ENCODE peak calls at places on chromosome 9, in four cellular contexts. G is left ventricle myocardium inferior, B is tibial artery, S is lower lobe of right lung. C is an unnamed sample. For H3K9me3 and H3K4me1, the result is how much of the 10 kb centered on the place peaks cover.

GRCh38 chr9:88578486-88579362 is 43.7 kb downstream of the NXNL2 start:
- DNase-seq in G (peak), B (peak), S (peak), C (peak)

GRCh38 chr9:92292338-92293074 is 991 bp downstream of the IARS1 start:
- DNase-seq in G (no peak), B (no peak), S (no peak), C (no peak)

GRCh38 chr9:120412425-120412951 is 167.5 kb downstream of the CDK5RAP2 start:
- DNase-seq in G (no peak), B (no peak), S (no peak), C (no peak)

GRCh38 chr9:114288233-114289051 is 34.5 kb upstream of the ORM1 start:
- DNase-seq in G (peak), B (peak), S (peak), C (peak)

GRCh38 chr9:26470287-26470686 is 422.3 kb downstream of the CAAP1 start:
- DNase-seq in G (no peak), B (no peak), S (no peak), C (no peak)

GRCh38 chr9:63859475-63860215 is 1425.4 kb downstream of the FOXD4L5 start:
- DNase-seq in G (peak), B (peak), S (peak), C (no peak)

GRCh38 chr9:127603226-127603625 is 8.9 kb upstream of the STXBP1 start:
- DNase-seq in G (no peak), B (no peak), S (no peak), C (no peak)

GRCh38 chr9:93035106-93035660 is 23.3 kb upstream of the SUSD3 start:
- DNase-seq in G (no peak), B (no peak), S (no peak), C (no peak)

GRCh38 chr9:93071464-93071863 is 13.0 kb downstream of the SUSD3 start:
- DNase-seq in G (no peak), B (no peak), S (no peak), C (no peak)

GRCh38 chr9:17246770-17247169 is 111.9 kb downstream of the CNTLN start:
- DNase-seq in G (no peak), B (no peak), S (no peak), C (no peak)

GRCh38 chr9:117365438-117365837 is 49.4 kb downstream of the ASTN2 start:
- DNase-seq in G (no peak), B (no peak), S (no peak), C (no peak)

GRCh38 chr9:116646661-116647514 is 40.2 kb upstream of the TRIM32 start:
- DNase-seq in G (no peak), B (no peak), S (no peak), C (peak)

GRCh38 chr9:132460240-132460639 is 50.2 kb downstream of the CFAP77 start:
- DNase-seq in G (no peak), B (no peak), S (no peak), C (no peak)

GRCh38 chr9:134316444-134317160 is 9.7 kb upstream of the RXRA start:
- DNase-seq in G (peak), B (peak), S (peak), C (peak)

GRCh38 chr9:33350310-33350709 is 52.1 kb downstream of the AQP7 start:
- DNase-seq in G (no peak), B (no peak), S (no peak), C (no peak)

GRCh38 chr9:120733190-120733589 is 18.9 kb upstream of the MEGF9 start:
- DNase-seq in G (peak), B (peak), S (peak), C (no peak)

GRCh38 chr9:134085674-134086073 is 17.8 kb upstream of the BRD3 start:
- DNase-seq in G (no peak), B (no peak), S (no peak), C (no peak)

GRCh38 chr9:132211570-132211969 is 49.7 kb downstream of the NTNG2 start:
- DNase-seq in G (no peak), B (no peak), S (no peak), C (no peak)

GRCh38 chr9:27548055-27548741 is 18.6 kb upstream of the MOB3B start:
- DNase-seq in G (no peak), B (no peak), S (no peak), C (peak)

GRCh38 chr9:90835206-90835605 is 33.6 kb downstream of the SYK start:
- DNase-seq in G (no peak), B (no peak), S (no peak), C (no peak)

GRCh38 chr9:99361827-99362226 is 139.7 kb downstream of the SEC61B start:
- DNase-seq in G (no peak), B (no peak), S (no peak), C (no peak)

GRCh38 chr9:79080536-79080935 is 491.2 kb upstream of the TLE4 start:
- DNase-seq in G (no peak), B (no peak), S (no peak), C (no peak)

GRCh38 chr9:34430843-34431437 is 27.4 kb downstream of the FAM219A start:
- DNase-seq in G (peak), B (peak), S (no peak), C (peak)

GRCh38 chr9:129561594-129562281 is 59.2 kb downstream of the C9orf50 start:
- DNase-seq in G (no peak), B (no peak), S (peak), C (peak)

GRCh38 chr9:133762488-133763271 is 24.5 kb upstream of the SARDH start:
- DNase-seq in G (no peak), B (peak), S (peak), C (no peak)

GRCh38 chr9:16794871-16795639 is 75.4 kb downstream of the BNC2 start:
- DNase-seq in G (peak), B (peak), S (no peak), C (peak)

GRCh38 chr9:137270929-137271695 is 6.4 kb upstream of the TOR4A start:
- DNase-seq in G (no peak), B (no peak), S (no peak), C (no peak)

GRCh38 chr9:36396985-36397384 is 3.1 kb downstream of the RNF38 start:
- DNase-seq in G (no peak), B (no peak), S (no peak), C (no peak)

GRCh38 chr9:35903049-35903448 is 3.0 kb upstream of the HRCT1 start:
- DNase-seq in G (no peak), B (no peak), S (no peak), C (no peak)

GRCh38 chr9:18352716-18353115 is 121.2 kb upstream of the ADAMTSL1 start:
- DNase-seq in G (no peak), B (no peak), S (no peak), C (no peak)

GRCh38 chr9:92746567-92747458 is 17.8 kb downstream of the BICD2 start:
- DNase-seq in G (no peak), B (no peak), S (no peak), C (peak)

GRCh38 chr9:84851935-84852585 is 182.5 kb downstream of the NTRK2 start:
- DNase-seq in G (no peak), B (peak), S (no peak), C (no peak)

GRCh38 chr9:5493597-5494511 is 16.5 kb upstream of the PDCD1LG2 start:
- DNase-seq in G (peak), B (no peak), S (peak), C (no peak)

GRCh38 chr9:129458663-129459549 is 162.0 kb downstream of the C9orf50 start:
- DNase-seq in G (peak), B (peak), S (peak), C (peak)

GRCh38 chr9:114680266-114681011 is 1.6 kb downstream of the TEX48 start:
- DNase-seq in G (no peak), B (no peak), S (no peak), C (no peak)

GRCh38 chr9:126508171-126508591 is 105.5 kb upstream of the LMX1B start:
- DNase-seq in G (no peak), B (peak), S (peak), C (no peak)

GRCh38 chr9:96818535-96818934 is 35.8 kb downstream of the ZNF782 start:
- DNase-seq in G (no peak), B (no peak), S (no peak), C (no peak)

GRCh38 chr9:96817973-96818372 is 36.3 kb downstream of the ZNF782 start:
- DNase-seq in G (no peak), B (no peak), S (no peak), C (no peak)

GRCh38 chr9:96813607-96814006 is 35.7 kb upstream of the ZNF510 start:
- DNase-seq in G (no peak), B (no peak), S (no peak), C (no peak)
- H3K9me3 ChIP-seq in G (half or more), B (under half), S (half or more), C (half or more)

DNA sequence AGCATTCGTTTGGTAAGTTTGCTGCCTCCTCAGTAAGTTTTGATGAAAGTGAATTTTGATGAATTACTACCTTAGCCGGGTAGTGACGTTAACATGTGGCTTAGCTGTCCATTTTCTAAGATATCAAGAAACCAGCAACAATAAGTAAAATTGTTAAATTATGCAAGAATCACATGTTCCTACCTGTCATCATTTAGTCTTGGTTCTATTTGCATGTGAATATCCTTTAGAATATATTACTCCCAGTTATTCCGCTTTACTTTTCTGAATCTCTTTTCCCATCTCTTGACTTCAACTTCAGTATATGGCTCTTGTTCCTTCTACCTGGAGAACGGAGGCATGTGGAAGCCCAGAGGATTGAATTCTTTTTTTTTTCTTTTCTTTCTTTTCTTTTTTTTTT is 59.4 kb downstream of the DOCK8 start:
- DNase-seq in G (no peak), B (no peak), S (no peak), C (no peak)
- H3K4me3 ChIP-seq in G (no peak), B (no peak), S (peak), C (no peak)

DNA sequence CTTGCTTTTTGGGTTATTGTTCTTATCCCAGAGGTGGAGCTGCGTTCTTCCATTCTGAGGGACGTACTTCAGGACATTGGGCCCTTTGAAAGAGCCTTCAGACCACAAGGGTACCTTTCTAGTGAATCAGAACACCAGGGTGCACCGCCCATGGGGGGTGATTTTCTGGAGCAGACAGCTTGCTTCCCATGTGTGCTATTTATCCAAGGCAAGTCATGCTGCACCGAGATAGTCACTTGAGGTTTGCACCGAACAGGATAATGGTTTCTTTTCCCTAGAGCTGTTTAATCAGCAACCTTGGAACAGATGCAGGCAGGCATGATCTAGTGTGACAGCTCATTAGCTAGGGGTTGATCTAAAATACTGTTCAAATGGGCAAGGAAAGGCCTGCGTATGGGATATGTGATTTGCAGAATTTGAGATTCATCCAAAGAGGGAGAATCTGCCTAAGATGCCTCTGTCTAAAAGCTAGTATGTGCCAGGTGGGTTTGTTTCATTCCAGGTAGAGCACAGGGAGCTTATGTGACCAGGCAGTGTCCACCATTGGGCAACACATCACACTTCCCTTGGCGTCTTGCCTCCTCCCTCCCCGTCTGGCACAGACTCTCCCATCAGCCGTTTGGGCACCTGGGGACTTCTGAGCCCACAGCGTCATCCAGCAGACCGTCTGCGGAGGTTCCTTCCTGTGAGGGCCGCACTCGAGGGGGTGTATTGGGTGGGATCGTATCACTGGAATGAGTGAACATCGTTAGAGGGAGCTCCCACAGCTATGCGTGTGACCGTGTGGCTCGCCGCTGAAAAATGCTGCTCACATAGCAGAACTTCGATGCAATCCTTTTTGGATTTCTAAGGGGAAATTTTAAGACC is 23.0 kb downstream of the ABL1 start:
- DNase-seq in G (peak), B (peak), S (no peak), C (no peak)
- H3K4me1 ChIP-seq in G (half or more), B (under half), S (under half), C (under half)

GRCh38 chr9:87063883-87064282 is 116.6 kb upstream of the GAS1 start:
- DNase-seq in G (no peak), B (no peak), S (no peak), C (no peak)

GRCh38 chr9:87064311-87064710 is 117.0 kb upstream of the GAS1 start:
- DNase-seq in G (no peak), B (no peak), S (no peak), C (no peak)

GRCh38 chr9:87067426-87067825 is 120.1 kb upstream of the GAS1 start:
- DNase-seq in G (no peak), B (no peak), S (no peak), C (no peak)

GRCh38 chr9:87068177-87068845 is 121.0 kb upstream of the GAS1 start:
- DNase-seq in G (no peak), B (no peak), S (no peak), C (no peak)

GRCh38 chr9:87065981-87066380 is 118.7 kb upstream of the GAS1 start:
- DNase-seq in G (no peak), B (no peak), S (no peak), C (no peak)
- H3K9me3 ChIP-seq in G (under half), B (under half), S (under half), C (under half)

DNA sequence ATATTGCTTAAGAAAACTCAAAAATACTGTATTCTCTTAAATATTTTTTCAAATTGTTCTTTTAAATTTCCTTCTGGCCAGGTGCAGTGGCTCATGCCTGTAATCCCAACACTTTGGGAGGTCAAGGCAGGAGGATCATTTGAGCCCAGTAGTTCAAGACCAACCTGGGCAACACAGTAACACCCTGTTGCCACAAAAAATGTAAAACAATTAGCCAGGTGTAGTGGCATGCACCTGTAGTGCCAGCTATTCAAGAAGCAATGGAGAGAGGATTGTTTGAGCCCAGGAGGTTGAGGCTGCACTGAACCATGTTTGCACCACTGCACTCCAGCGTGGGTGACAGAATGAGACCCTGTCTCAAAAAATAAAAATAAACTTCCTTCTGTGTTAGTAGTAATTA is 94.3 kb downstream of the STRBP start:
- DNase-seq in G (no peak), B (no peak), S (no peak), C (no peak)
- H3K4me3 ChIP-seq in G (no peak), B (no peak), S (no peak), C (no peak)

GRCh38 chr9:86818636-86819035 is 128.7 kb downstream of the GAS1 start:
- DNase-seq in G (no peak), B (no peak), S (no peak), C (no peak)
- H3K4me1 ChIP-seq in G (under half), B (under half), S (under half), C (under half)